ENCODE peak calls at places on chromosomes 5 and 9, in four cellular contexts. One of them, this sample, is unnamed. For H3K27me3, the result is how much of the 10 kb centered on the place peaks cover.

GRCh38 chr9:6968271-6968670 is 210.5 kb downstream of the KDM4C start:
- DNase-seq in K562: no peak
- DNase-seq in GM23248: peak
- DNase-seq in mesenchymal stem cell: no peak
- DNase-seq in this sample: no peak

GRCh38 chr5:141349917-141350619 is at the start of gene PCDHGB1:
- DNase-seq in mesenchymal stem cell: peak
- DNase-seq in K562: peak
- DNase-seq in GM23248: peak
- DNase-seq in this sample: peak

GRCh38 chr9:71910602-71911060 is 362 bp downstream of the ABHD17B start:
- DNase-seq in GM23248: peak
- DNase-seq in K562: no peak
- DNase-seq in mesenchymal stem cell: no peak
- DNase-seq in this sample: no peak

GRCh38 chr5:153425914-153426313 is 64.6 kb upstream of the GRIA1 start:
- DNase-seq in K562: peak
- DNase-seq in GM23248: no peak
- DNase-seq in mesenchymal stem cell: no peak
- DNase-seq in this sample: no peak

GRCh38 chr5:138032028-138032571 is 779 bp downstream of the FAM13B start:
- DNase-seq in K562: peak
- DNase-seq in mesenchymal stem cell: no peak
- DNase-seq in GM23248: peak
- DNase-seq in this sample: peak

GRCh38 chr5:54257366-54258118 is 52.8 kb downstream of the ARL15 start:
- DNase-seq in GM23248: peak
- DNase-seq in K562: no peak
- DNase-seq in mesenchymal stem cell: no peak
- DNase-seq in this sample: peak

GRCh38 chr5:2921176-2921575 is 169.7 kb upstream of the IRX2 start:
- DNase-seq in K562: no peak
- DNase-seq in mesenchymal stem cell: no peak
- DNase-seq in GM23248: no peak
- DNase-seq in this sample: no peak

GRCh38 chr5:160219411-160219810 is 9.9 kb upstream of the FABP6 start:
- DNase-seq in K562: no peak
- DNase-seq in mesenchymal stem cell: no peak
- DNase-seq in GM23248: no peak
- DNase-seq in this sample: no peak

GRCh38 chr5:34022131-34022705 is 14.4 kb upstream of the AMACR start:
- DNase-seq in GM23248: peak
- DNase-seq in K562: no peak
- DNase-seq in mesenchymal stem cell: no peak
- DNase-seq in this sample: peak

GRCh38 chr5:107469485-107469884 is 201.3 kb downstream of the EFNA5 start:
- DNase-seq in mesenchymal stem cell: peak
- DNase-seq in K562: no peak
- DNase-seq in GM23248: peak
- DNase-seq in this sample: no peak

GRCh38 chr5:88377705-88378656 is 109.3 kb upstream of the TMEM161B start:
- DNase-seq in K562: peak
- DNase-seq in mesenchymal stem cell: no peak
- DNase-seq in GM23248: no peak
- DNase-seq in this sample: no peak

GRCh38 chr9:110952018-110952864 is 86.0 kb downstream of the LPAR1 start:
- DNase-seq in mesenchymal stem cell: no peak
- DNase-seq in K562: no peak
- DNase-seq in GM23248: peak
- DNase-seq in this sample: no peak

GRCh38 chr5:176360894-176361436 is 599 bp downstream of the KIAA1191 start:
- DNase-seq in K562: no peak
- DNase-seq in mesenchymal stem cell: no peak
- DNase-seq in GM23248: peak
- DNase-seq in this sample: peak

GRCh38 chr5:123997354-123998215 is 485.6 kb downstream of the CSNK1G3 start:
- DNase-seq in GM23248: peak
- DNase-seq in mesenchymal stem cell: peak
- DNase-seq in K562: no peak
- DNase-seq in this sample: no peak

GRCh38 chr5:159409801-159410200 is 79.5 kb upstream of the IL12B start:
- DNase-seq in mesenchymal stem cell: no peak
- DNase-seq in K562: no peak
- DNase-seq in GM23248: no peak
- DNase-seq in this sample: no peak

GRCh38 chr5:57749396-57749795 is 266.8 kb upstream of the ACTBL2 start:
- DNase-seq in K562: no peak
- DNase-seq in GM23248: peak
- DNase-seq in mesenchymal stem cell: no peak
- DNase-seq in this sample: no peak

GRCh38 chr9:113978954-113979712 is 99.0 kb downstream of the AMBP start:
- DNase-seq in K562: no peak
- DNase-seq in mesenchymal stem cell: no peak
- DNase-seq in GM23248: peak
- DNase-seq in this sample: no peak

GRCh38 chr9:18017136-18017535 is 438.3 kb downstream of the SH3GL2 start:
- DNase-seq in mesenchymal stem cell: no peak
- DNase-seq in GM23248: no peak
- DNase-seq in K562: no peak
- DNase-seq in this sample: no peak

GRCh38 chr9:2411459-2412215 is 209.9 kb upstream of the VLDLR start:
- DNase-seq in mesenchymal stem cell: peak
- DNase-seq in GM23248: peak
- DNase-seq in K562: no peak
- DNase-seq in this sample: no peak

GRCh38 chr5:140556438-140556837 is 835 bp downstream of the SRA1 start:
- DNase-seq in GM23248: peak
- DNase-seq in K562: no peak
- DNase-seq in mesenchymal stem cell: peak
- DNase-seq in this sample: no peak

GRCh38 chr9:104868687-104869404 is 59.1 kb downstream of the ABCA1 start:
- DNase-seq in GM23248: peak
- DNase-seq in K562: peak
- DNase-seq in mesenchymal stem cell: peak
- DNase-seq in this sample: peak

GRCh38 chr9:94623253-94623652 is 16.1 kb downstream of the FBP1 start:
- DNase-seq in mesenchymal stem cell: peak
- DNase-seq in K562: peak
- DNase-seq in GM23248: peak
- DNase-seq in this sample: peak

GRCh38 chr9:106106396-106106795 is 412.1 kb downstream of the TMEM38B start:
- DNase-seq in GM23248: no peak
- DNase-seq in K562: no peak
- DNase-seq in mesenchymal stem cell: no peak
- DNase-seq in this sample: no peak

GRCh38 chr5:16550316-16550952 is 66.4 kb downstream of the RETREG1 start:
- DNase-seq in mesenchymal stem cell: peak
- DNase-seq in GM23248: peak
- DNase-seq in K562: peak
- DNase-seq in this sample: peak

GRCh38 chr9:86997961-86998360 is 50.7 kb upstream of the GAS1 start:
- DNase-seq in K562: no peak
- DNase-seq in mesenchymal stem cell: no peak
- DNase-seq in GM23248: no peak
- DNase-seq in this sample: no peak

GRCh38 chr9:69395718-69396117 is 70.7 kb downstream of the ENTREP1 start:
- DNase-seq in mesenchymal stem cell: no peak
- DNase-seq in K562: no peak
- DNase-seq in GM23248: no peak
- DNase-seq in this sample: no peak

GRCh38 chr9:12980482-12980881 is 205.7 kb downstream of the LURAP1L start:
- DNase-seq in K562: no peak
- DNase-seq in mesenchymal stem cell: no peak
- DNase-seq in GM23248: no peak
- DNase-seq in this sample: no peak

GRCh38 chr9:133147412-133148271 is 16.1 kb downstream of the GBGT1 start:
- DNase-seq in GM23248: peak
- DNase-seq in mesenchymal stem cell: peak
- DNase-seq in K562: peak
- DNase-seq in this sample: peak

GRCh38 chr9:120874226-120874839 is 2.7 kb downstream of the PHF19 start:
- DNase-seq in K562: no peak
- DNase-seq in mesenchymal stem cell: no peak
- DNase-seq in GM23248: no peak
- DNase-seq in this sample: no peak

GRCh38 chr9:120875954-120876841 is 790 bp downstream of the PHF19 start:
- DNase-seq in GM23248: peak
- DNase-seq in K562: peak
- DNase-seq in mesenchymal stem cell: peak
- DNase-seq in this sample: peak

GRCh38 chr9:120876842-120877240 is at the start of gene PHF19:
- DNase-seq in GM23248: peak
- DNase-seq in mesenchymal stem cell: peak
- DNase-seq in K562: no peak
- DNase-seq in this sample: peak

GRCh38 chr9:120874861-120875565 is 2.0 kb downstream of the PHF19 start:
- DNase-seq in mesenchymal stem cell: no peak
- DNase-seq in GM23248: no peak
- DNase-seq in K562: no peak
- DNase-seq in this sample: no peak

GRCh38 chr9:120875643-120875953 is 1.4 kb downstream of the PHF19 start:
- DNase-seq in mesenchymal stem cell: no peak
- DNase-seq in GM23248: no peak
- DNase-seq in K562: no peak
- DNase-seq in this sample: no peak
- H3K4me3 ChIP-seq in mesenchymal stem cell: peak
- H3K4me3 ChIP-seq in GM23248: peak
- H3K4me3 ChIP-seq in K562: peak
- H3K4me3 ChIP-seq in this sample: peak

DNA sequence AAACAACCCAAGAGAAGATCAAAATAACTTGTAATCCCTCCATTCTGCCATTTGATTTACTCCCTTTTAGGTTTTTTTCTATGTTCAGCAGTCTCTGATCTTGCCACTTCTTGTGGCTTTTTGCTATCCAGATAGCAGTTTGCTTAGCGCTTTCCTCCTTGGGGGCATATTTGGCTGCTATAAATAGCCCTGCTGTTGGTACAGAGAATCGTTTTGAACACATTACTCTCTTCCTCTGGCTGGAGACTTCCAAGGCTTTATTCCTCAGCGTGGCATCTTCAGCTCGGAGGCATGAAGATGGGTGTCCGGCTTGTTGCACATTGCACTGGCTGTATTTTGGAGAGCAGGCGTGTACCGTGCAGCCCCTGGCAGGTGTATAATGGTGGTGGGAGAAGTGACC is 38.6 kb downstream of the HMCN2 start:
- DNase-seq in GM23248: no peak
- DNase-seq in K562: no peak
- DNase-seq in mesenchymal stem cell: no peak
- DNase-seq in this sample: no peak
- H3K27me3 ChIP-seq in GM23248: under half
- H3K27me3 ChIP-seq in K562: half or more
- H3K27me3 ChIP-seq in mesenchymal stem cell: half or more
- H3K27me3 ChIP-seq in this sample: under half

GRCh38 chr9:128078504-128079434 is 10.7 kb downstream of the SLC25A25 start:
- DNase-seq in GM23248: peak
- DNase-seq in K562: peak
- DNase-seq in mesenchymal stem cell: peak
- DNase-seq in this sample: no peak

GRCh38 chr9:128081052-128081451 is 13.0 kb downstream of the SLC25A25 start:
- DNase-seq in mesenchymal stem cell: peak
- DNase-seq in K562: peak
- DNase-seq in GM23248: peak
- DNase-seq in this sample: peak

GRCh38 chr9:128082173-128082572 is 14.1 kb downstream of the SLC25A25 start:
- DNase-seq in K562: peak
- DNase-seq in mesenchymal stem cell: no peak
- DNase-seq in GM23248: peak
- DNase-seq in this sample: no peak

GRCh38 chr9:128080218-128080617 is 12.2 kb downstream of the SLC25A25 start:
- DNase-seq in K562: peak
- DNase-seq in mesenchymal stem cell: no peak
- DNase-seq in GM23248: no peak
- DNase-seq in this sample: no peak

DNA sequence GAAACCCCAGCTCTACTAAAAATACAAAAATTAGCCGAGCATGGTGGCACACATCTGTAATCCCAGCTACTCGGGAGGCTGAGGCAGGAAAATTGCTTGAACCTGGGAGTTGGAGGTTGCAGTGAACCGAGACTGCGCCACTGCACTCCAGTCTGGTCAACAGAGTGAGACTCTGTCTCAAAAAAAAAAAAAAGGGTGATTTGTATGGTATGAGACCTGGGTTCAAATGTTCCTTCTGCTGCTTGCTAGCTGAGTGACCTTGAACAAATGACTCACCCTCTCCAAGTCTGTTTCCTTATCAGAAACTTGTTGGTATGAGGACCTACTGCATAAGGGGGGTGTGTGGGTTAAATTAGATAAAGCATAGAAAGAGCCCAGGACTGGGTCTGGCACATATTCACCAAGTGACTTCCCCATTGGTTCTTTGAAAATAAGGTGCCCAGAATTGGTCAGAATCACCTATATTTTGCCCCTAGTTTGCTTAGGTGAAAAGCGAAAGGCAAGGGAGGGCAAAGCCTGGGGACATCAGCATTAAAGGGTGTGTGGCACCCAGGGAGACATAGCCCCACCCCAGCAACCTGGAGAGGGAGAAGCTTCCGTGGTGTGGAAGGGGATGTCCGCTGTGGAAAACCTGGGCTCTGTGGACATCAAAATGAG is 9.9 kb downstream of the SLC25A25 start:
- DNase-seq in mesenchymal stem cell: peak
- DNase-seq in GM23248: no peak
- DNase-seq in K562: peak
- DNase-seq in this sample: no peak
- H3K4me3 ChIP-seq in mesenchymal stem cell: no peak
- H3K4me3 ChIP-seq in GM23248: no peak
- H3K4me3 ChIP-seq in K562: peak
- H3K4me3 ChIP-seq in this sample: no peak

GRCh38 chr5:174798411-174798930 is 74.1 kb downstream of the MSX2 start:
- DNase-seq in K562: no peak
- DNase-seq in mesenchymal stem cell: no peak
- DNase-seq in GM23248: peak
- DNase-seq in this sample: no peak

GRCh38 chr5:174796711-174797192 is 72.4 kb downstream of the MSX2 start:
- DNase-seq in mesenchymal stem cell: no peak
- DNase-seq in K562: no peak
- DNase-seq in GM23248: no peak
- DNase-seq in this sample: no peak

GRCh38 chr5:174801798-174802197 is 77.4 kb downstream of the MSX2 start:
- DNase-seq in K562: no peak
- DNase-seq in GM23248: peak
- DNase-seq in mesenchymal stem cell: no peak
- DNase-seq in this sample: no peak

GRCh38 chr5:174800435-174800834 is 76.1 kb downstream of the MSX2 start:
- DNase-seq in mesenchymal stem cell: no peak
- DNase-seq in K562: no peak
- DNase-seq in GM23248: no peak
- DNase-seq in this sample: no peak

DNA sequence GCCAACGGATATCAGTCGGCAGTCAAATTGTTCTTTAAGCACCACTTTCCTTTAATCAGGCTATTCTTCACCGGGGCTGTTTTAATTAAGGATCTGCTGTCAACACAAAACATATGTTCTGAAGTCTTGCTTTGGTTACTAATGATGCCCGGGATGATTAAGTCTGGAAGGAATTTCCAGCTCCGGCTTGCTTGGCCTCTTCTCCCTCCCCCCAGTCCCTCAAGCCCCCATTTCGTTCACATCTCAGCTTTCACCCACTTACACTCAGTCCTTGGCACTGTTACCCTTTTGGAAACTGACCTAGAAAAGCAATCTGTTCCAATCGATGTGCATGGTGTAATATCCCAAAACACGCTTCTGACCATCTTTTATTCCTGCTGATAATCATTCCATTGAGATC is 74.8 kb downstream of the MSX2 start:
- DNase-seq in GM23248: peak
- DNase-seq in mesenchymal stem cell: no peak
- DNase-seq in K562: no peak
- DNase-seq in this sample: no peak
- H3K27me3 ChIP-seq in GM23248: under half
- H3K27me3 ChIP-seq in mesenchymal stem cell: under half
- H3K27me3 ChIP-seq in K562: under half
- H3K27me3 ChIP-seq in this sample: under half